ENCODE peak calls at places on chromosomes 16 and 17, in four cellular contexts. One of them, this sample, is unnamed.

GRCh38 chr16:84514874-84515835 is 10.7 kb upstream of the MEAK7 start:
- DNase-seq in GM12878: peak; percentile 96
- DNase-seq in GM23248: no peak
- DNase-seq in PC-9: peak; percentile 55
- DNase-seq in this sample: no peak

GRCh38 chr16:89217138-89217387 is 440 bp upstream of the ZNF778 start:
- DNase-seq in GM23248: no peak
- DNase-seq in PC-9: no peak
- DNase-seq in GM12878: no peak
- DNase-seq in this sample: no peak

GRCh38 chr16:78584213-78584860 is 484.9 kb downstream of the WWOX start:
- DNase-seq in GM23248: no peak
- DNase-seq in GM12878: no peak
- DNase-seq in PC-9: no peak
- DNase-seq in this sample: no peak

GRCh38 chr17:75894049-75894742 is 2.6 kb downstream of the TRIM65 start:
- DNase-seq in PC-9: no peak
- DNase-seq in GM12878: no peak
- DNase-seq in GM23248: no peak
- DNase-seq in this sample: no peak

GRCh38 chr16:70157105-70157476 is 16.5 kb upstream of the CLEC18C start:
- DNase-seq in GM12878: no peak
- DNase-seq in GM23248: no peak
- DNase-seq in PC-9: no peak
- DNase-seq in this sample: no peak

GRCh38 chr16:27405546-27406451 is 3.8 kb downstream of the IL21R start:
- DNase-seq in GM12878: no peak
- DNase-seq in PC-9: no peak
- DNase-seq in GM23248: peak; percentile 69
- DNase-seq in this sample: no peak

GRCh38 chr17:58320570-58321323 is 7.8 kb downstream of the TSPOAP1 start:
- DNase-seq in GM23248: no peak
- DNase-seq in PC-9: no peak
- DNase-seq in GM12878: no peak
- DNase-seq in this sample: no peak

GRCh38 chr16:35823342-35823741 is 2363.9 kb downstream of the TP53TG3F start:
- DNase-seq in PC-9: no peak
- DNase-seq in GM12878: no peak
- DNase-seq in GM23248: no peak
- DNase-seq in this sample: no peak

GRCh38 chr16:3189869-3190268 is 1.9 kb downstream of the OR1F1 start:
- DNase-seq in GM23248: no peak
- DNase-seq in GM12878: no peak
- DNase-seq in PC-9: no peak
- DNase-seq in this sample: no peak

GRCh38 chr16:9316008-9316407 is 224.6 kb downstream of the HAPSTR1 start:
- DNase-seq in PC-9: no peak
- DNase-seq in GM12878: no peak
- DNase-seq in GM23248: no peak
- DNase-seq in this sample: no peak

GRCh38 chr16:20904507-20905079 is 4.0 kb downstream of the LYRM1 start:
- DNase-seq in PC-9: peak; percentile 93
- DNase-seq in GM12878: peak; percentile 49
- DNase-seq in GM23248: peak; percentile 49
- DNase-seq in this sample: no peak

GRCh38 chr17:77485089-77485833 is 344.5 kb downstream of the SEC14L1 start:
- DNase-seq in PC-9: no peak
- DNase-seq in GM23248: no peak
- DNase-seq in GM12878: no peak
- DNase-seq in this sample: no peak

GRCh38 chr16:20905576-20905975 is 5.0 kb downstream of the LYRM1 start:
- DNase-seq in GM12878: no peak
- DNase-seq in PC-9: no peak
- DNase-seq in GM23248: peak; percentile 56
- DNase-seq in this sample: no peak

GRCh38 chr16:4664538-4665418 is 28.6 kb upstream of the NUDT16L1 start:
- DNase-seq in PC-9: no peak
- DNase-seq in GM12878: no peak
- DNase-seq in GM23248: no peak
- DNase-seq in this sample: no peak

GRCh38 chr17:75047398-75048098 is 523 bp downstream of the KCTD2 start:
- DNase-seq in GM23248: peak; percentile 48
- DNase-seq in GM12878: no peak
- DNase-seq in PC-9: no peak
- DNase-seq in this sample: no peak

GRCh38 chr16:66427871-66428681 is 981 bp downstream of the BEAN1 start:
- DNase-seq in PC-9: no peak
- DNase-seq in GM23248: peak; percentile 47
- DNase-seq in GM12878: no peak
- DNase-seq in this sample: peak; percentile 73

GRCh38 chr17:32314636-32315035 is 27.3 kb downstream of the C17orf75 start:
- DNase-seq in PC-9: no peak
- DNase-seq in GM12878: no peak
- DNase-seq in GM23248: no peak
- DNase-seq in this sample: no peak

GRCh38 chr16:55917373-55917919 is 42.3 kb upstream of the CES5A start:
- DNase-seq in PC-9: no peak
- DNase-seq in GM12878: no peak
- DNase-seq in GM23248: no peak
- DNase-seq in this sample: no peak

GRCh38 chr17:42699415-42699740 is 17.0 kb downstream of the CNTNAP1 start:
- DNase-seq in GM12878: no peak
- DNase-seq in GM23248: no peak
- DNase-seq in PC-9: no peak
- DNase-seq in this sample: no peak

GRCh38 chr17:69540356-69540755 is 125.9 kb downstream of the MAP2K6 start:
- DNase-seq in GM12878: no peak
- DNase-seq in PC-9: no peak
- DNase-seq in GM23248: no peak
- DNase-seq in this sample: no peak

GRCh38 chr17:2564876-2565275 is 28.6 kb upstream of the PAFAH1B1 start:
- DNase-seq in PC-9: peak; percentile 98
- DNase-seq in GM23248: no peak
- DNase-seq in GM12878: no peak
- DNase-seq in this sample: no peak

GRCh38 chr17:28963841-28964240 is 12.5 kb upstream of the PHF12 start:
- DNase-seq in PC-9: no peak
- DNase-seq in GM12878: no peak
- DNase-seq in GM23248: no peak
- DNase-seq in this sample: no peak

GRCh38 chr17:82096709-82097186 is 1.3 kb downstream of the FASN start:
- DNase-seq in GM12878: no peak
- DNase-seq in GM23248: no peak
- DNase-seq in PC-9: no peak
- DNase-seq in this sample: no peak

GRCh38 chr16:23670137-23670776 is 8.4 kb upstream of the PLK1 start:
- DNase-seq in GM12878: peak; percentile 77
- DNase-seq in GM23248: peak; percentile 93
- DNase-seq in PC-9: peak; percentile 74
- DNase-seq in this sample: no peak

GRCh38 chr16:58027341-58028167 is 2.0 kb downstream of the MMP15 start:
- DNase-seq in GM23248: peak; percentile 43
- DNase-seq in GM12878: no peak
- DNase-seq in PC-9: peak; percentile 60
- DNase-seq in this sample: peak; percentile 66

DNA sequence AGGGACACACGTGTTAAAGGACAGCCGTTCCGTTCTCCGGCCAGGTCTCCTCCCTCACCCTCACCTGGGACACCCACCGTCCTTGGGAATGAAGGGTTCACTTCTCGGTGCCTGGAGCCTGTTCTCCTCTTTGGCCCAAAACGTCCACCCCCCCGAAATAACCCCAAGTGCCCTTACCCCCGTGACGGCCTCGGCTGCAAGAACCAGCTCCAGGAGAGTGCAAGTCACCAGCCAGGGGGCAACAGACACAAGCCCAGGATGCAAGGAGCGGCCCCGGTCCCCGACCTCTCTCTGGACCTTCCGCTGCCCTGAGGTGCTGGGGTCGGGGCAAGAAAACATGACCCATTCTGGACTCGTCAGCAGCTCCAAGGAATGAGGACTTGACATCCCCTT is 20.0 kb upstream of the UBE2I start:
- DNase-seq in PC-9: no peak
- DNase-seq in GM12878: no peak
- DNase-seq in GM23248: no peak
- DNase-seq in this sample: no peak
- TF ChIP-seq EZH2 in PC-9: no peak
- TF ChIP-seq EZH2 in GM12878: no peak
- TF ChIP-seq EZH2 in GM23248: no peak
- TF ChIP-seq EZH2 in this sample: no peak

GRCh38 chr17:4785311-4786110 is 653 bp downstream of the VMO1 start:
- DNase-seq in GM23248: peak; percentile 50
- DNase-seq in PC-9: no peak
- DNase-seq in GM12878: no peak
- DNase-seq in this sample: no peak
- TF ChIP-seq EZH2 in GM23248: no peak
- TF ChIP-seq EZH2 in PC-9: no peak
- TF ChIP-seq EZH2 in GM12878: no peak
- TF ChIP-seq EZH2 in this sample: no peak

GRCh38 chr17:20992416-20992815 is 50.4 kb downstream of the USP22 start:
- DNase-seq in GM23248: no peak
- DNase-seq in PC-9: no peak
- DNase-seq in GM12878: no peak
- DNase-seq in this sample: no peak
- TF ChIP-seq EZH2 in GM23248: no peak
- TF ChIP-seq EZH2 in PC-9: no peak
- TF ChIP-seq EZH2 in GM12878: no peak
- TF ChIP-seq EZH2 in this sample: no peak

GRCh38 chr17:7384489-7385081 is 3.7 kb downstream of the TNK1 start:
- DNase-seq in GM23248: no peak
- DNase-seq in PC-9: no peak
- DNase-seq in GM12878: no peak
- DNase-seq in this sample: no peak

GRCh38 chr17:7380855-7381683 is at the start of gene TNK1:
- DNase-seq in GM12878: no peak
- DNase-seq in GM23248: peak; percentile 48
- DNase-seq in PC-9: peak; percentile 59
- DNase-seq in this sample: peak; percentile 82

GRCh38 chr17:7382901-7383300 is 2.0 kb downstream of the TNK1 start:
- DNase-seq in PC-9: no peak
- DNase-seq in GM12878: no peak
- DNase-seq in GM23248: no peak
- DNase-seq in this sample: no peak

GRCh38 chr17:7383371-7383741 is 2.5 kb downstream of the TNK1 start:
- DNase-seq in PC-9: no peak
- DNase-seq in GM12878: no peak
- DNase-seq in GM23248: no peak
- DNase-seq in this sample: no peak

DNA sequence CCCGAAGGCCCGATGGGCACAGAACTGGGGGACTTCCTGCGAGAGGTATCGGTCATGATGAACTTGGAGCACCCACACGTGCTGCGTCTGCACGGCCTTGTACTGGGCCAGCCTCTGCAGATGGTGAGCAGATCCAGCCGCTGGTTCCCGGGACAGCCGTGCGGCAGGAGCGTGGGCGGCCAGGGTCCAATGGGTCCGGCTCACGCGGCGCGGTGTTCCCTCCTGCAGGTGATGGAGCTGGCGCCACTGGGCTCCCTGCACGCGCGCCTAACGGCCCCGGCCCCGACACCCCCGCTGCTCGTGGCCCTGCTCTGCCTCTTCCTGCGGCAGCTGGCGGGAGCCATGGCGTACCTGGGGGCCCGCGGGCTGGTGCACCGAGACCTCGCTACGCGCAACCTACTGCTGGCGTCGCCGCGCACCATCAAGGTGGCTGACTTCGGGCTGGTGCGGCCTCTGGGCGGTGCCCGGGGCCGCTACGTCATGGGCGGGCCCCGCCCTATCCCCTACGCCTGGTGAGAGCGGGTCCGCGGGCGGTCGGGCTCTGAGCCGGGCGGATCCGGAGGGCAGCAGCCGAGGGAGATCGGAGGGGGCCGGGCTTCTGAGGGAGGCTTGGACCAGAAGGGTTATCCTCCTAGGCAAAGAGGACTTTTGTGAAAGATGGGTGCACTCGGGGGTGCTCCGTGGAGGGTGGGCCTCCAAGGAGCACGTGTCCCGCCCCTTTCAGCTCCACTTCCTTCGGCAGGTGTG is 3.0 kb downstream of the TNK1 start:
- DNase-seq in PC-9: no peak
- DNase-seq in GM12878: no peak
- DNase-seq in GM23248: peak; percentile 32
- DNase-seq in this sample: no peak
- TF ChIP-seq EZH2 in PC-9: no peak
- TF ChIP-seq EZH2 in GM12878: no peak
- TF ChIP-seq EZH2 in GM23248: no peak
- TF ChIP-seq EZH2 in this sample: no peak

DNA sequence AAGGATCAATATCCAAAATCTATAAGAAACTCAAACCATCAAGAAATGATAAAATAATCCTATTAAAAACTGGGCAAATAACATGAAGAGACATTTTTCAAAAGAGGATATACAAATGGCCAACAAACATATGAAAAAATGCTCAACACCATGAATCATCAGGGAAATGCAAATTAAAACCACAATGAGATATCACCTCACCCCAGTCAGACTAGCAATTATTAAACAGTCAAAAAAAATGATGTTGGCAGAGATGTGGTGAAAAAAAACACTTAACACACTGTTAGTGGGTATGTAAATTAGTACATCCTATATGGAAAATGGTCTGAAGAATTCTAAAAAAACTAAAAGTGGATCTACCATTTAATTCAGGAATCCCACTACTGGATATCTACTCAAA is 379.0 kb upstream of the SOX9 start:
- DNase-seq in PC-9: no peak
- DNase-seq in GM23248: peak; percentile 6
- DNase-seq in GM12878: no peak
- DNase-seq in this sample: no peak
- TF ChIP-seq EZH2 in PC-9: no peak
- TF ChIP-seq EZH2 in GM23248: no peak
- TF ChIP-seq EZH2 in GM12878: no peak
- TF ChIP-seq EZH2 in this sample: no peak

This sample was measured in H1.